ENCODE peak calls at places on chromosomes 6 and 20, in nine cellular contexts. W is epithelial cell of esophagus, B is A549, E is Caco-2, V is PC-9, R is colonic mucosa, O is H9, K is spleen, S is HFFc6. D is an unnamed sample.

GRCh38 chr6:9208956-9209355 is 773.6 kb upstream of the SLC35B3 start:
- DNase-seq in W (peak), B (no peak), E (no peak), V (no peak), R (no peak), O (no peak), K (no peak), S (no peak), D (no peak)

GRCh38 chr6:5590187-5590586 is 328.9 kb downstream of the FARS2 start:
- DNase-seq in W (no peak), B (no peak), E (no peak), V (no peak), R (no peak), O (no peak), K (no peak), S (no peak), D (no peak)

GRCh38 chr6:25753079-25753478 is 1.5 kb upstream of the SLC17A4 start:
- DNase-seq in W (no peak), B (no peak), E (no peak), V (no peak), R (peak), O (no peak), K (no peak), S (no peak), D (no peak)

GRCh38 chr6:157089258-157089657 is 234.1 kb downstream of the TMEM242 start:
- DNase-seq in W (no peak), B (no peak), E (peak), V (no peak), R (no peak), O (peak), K (no peak), S (peak), D (no peak)

GRCh38 chr20:16942702-16943101 is 194.5 kb downstream of the OTOR start:
- DNase-seq in W (peak), B (no peak), E (no peak), V (no peak), R (no peak), O (no peak), K (no peak), S (no peak), D (no peak)

GRCh38 chr20:10898555-10898954 is 224.8 kb upstream of the JAG1 start:
- DNase-seq in W (no peak), B (no peak), E (no peak), V (no peak), R (no peak), O (no peak), K (no peak), S (no peak), D (no peak)

GRCh38 chr20:60381643-60382400 is 423.6 kb downstream of the CDH26 start:
- DNase-seq in W (no peak), B (no peak), E (no peak), V (no peak), R (no peak), O (no peak), K (no peak), S (no peak), D (no peak)

GRCh38 chr20:54848984-54849538 is 373.7 kb downstream of the DOK5 start:
- DNase-seq in W (no peak), B (no peak), E (no peak), V (no peak), R (no peak), O (no peak), K (no peak), S (no peak), D (no peak)

GRCh38 chr6:35402856-35403191 is 49.3 kb upstream of the FANCE start:
- DNase-seq in W (no peak), B (no peak), E (no peak), V (no peak), R (no peak), O (no peak), K (no peak), S (no peak), D (no peak)

GRCh38 chr6:21648475-21649050 is 55.0 kb downstream of the SOX4 start:
- DNase-seq in W (no peak), B (no peak), E (no peak), V (no peak), R (no peak), O (no peak), K (no peak), S (no peak), D (no peak)

GRCh38 chr6:5728726-5729434 is 277.8 kb downstream of the NRN1 start:
- DNase-seq in W (peak), B (no peak), E (no peak), V (no peak), R (no peak), O (no peak), K (no peak), S (peak), D (no peak)

GRCh38 chr6:167141667-167142432 is 15.9 kb downstream of the GPR31 start:
- DNase-seq in W (peak), B (peak), E (peak), V (no peak), R (peak), O (peak), K (peak), S (no peak), D (peak)

GRCh38 chr6:167140589-167141474 is 16.9 kb downstream of the GPR31 start:
- DNase-seq in W (peak), B (no peak), E (no peak), V (no peak), R (no peak), O (no peak), K (no peak), S (no peak), D (no peak)

GRCh38 chr6:167142433-167142761 is 15.4 kb downstream of the GPR31 start:
- DNase-seq in W (no peak), B (no peak), E (no peak), V (no peak), R (no peak), O (no peak), K (no peak), S (no peak), D (no peak)

GRCh38 chr6:167137881-167138280 is 15.0 kb downstream of the CCR6 start:
- DNase-seq in W (no peak), B (no peak), E (no peak), V (no peak), R (no peak), O (no peak), K (no peak), S (no peak), D (no peak)

DNA sequence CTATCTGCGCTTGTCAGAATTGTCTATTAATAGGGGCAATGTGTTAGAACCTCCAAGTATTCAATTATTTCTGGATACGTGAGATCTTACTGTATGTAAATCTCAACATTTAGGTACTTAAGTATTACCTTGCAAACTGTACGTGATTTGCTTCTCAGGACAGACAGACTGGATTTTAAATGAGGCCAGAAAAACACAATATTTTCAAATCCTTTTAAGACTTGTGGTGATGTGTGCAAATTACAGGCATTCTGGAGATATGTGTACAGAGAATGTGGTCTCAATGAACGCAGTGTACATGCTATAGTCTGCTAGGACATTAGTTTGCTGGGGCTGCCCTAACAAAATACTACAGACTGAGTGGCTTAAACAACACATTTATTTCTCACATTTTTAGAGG is 16.9 kb downstream of the CCR6 start:
- DNase-seq in W (no peak), B (no peak), E (no peak), V (no peak), R (no peak), O (no peak), K (no peak), S (no peak), D (no peak)
- TF ChIP-seq CTCF in W (no peak), B (no peak), E (no peak), V (no peak), R (no peak), O (no peak), K (no peak), S (no peak), D (peak)

GRCh38 chr20:1392693-1393506 is at the start of gene FKBP1A:
- DNase-seq in W (peak), B (peak), E (peak), V (peak), R (peak), O (peak), K (peak), S (peak), D (peak)
- TF ChIP-seq CTCF in W (no peak), B (no peak), E (no peak), V (no peak), R (peak), O (no peak), K (peak), S (peak), D (peak)

DNA sequence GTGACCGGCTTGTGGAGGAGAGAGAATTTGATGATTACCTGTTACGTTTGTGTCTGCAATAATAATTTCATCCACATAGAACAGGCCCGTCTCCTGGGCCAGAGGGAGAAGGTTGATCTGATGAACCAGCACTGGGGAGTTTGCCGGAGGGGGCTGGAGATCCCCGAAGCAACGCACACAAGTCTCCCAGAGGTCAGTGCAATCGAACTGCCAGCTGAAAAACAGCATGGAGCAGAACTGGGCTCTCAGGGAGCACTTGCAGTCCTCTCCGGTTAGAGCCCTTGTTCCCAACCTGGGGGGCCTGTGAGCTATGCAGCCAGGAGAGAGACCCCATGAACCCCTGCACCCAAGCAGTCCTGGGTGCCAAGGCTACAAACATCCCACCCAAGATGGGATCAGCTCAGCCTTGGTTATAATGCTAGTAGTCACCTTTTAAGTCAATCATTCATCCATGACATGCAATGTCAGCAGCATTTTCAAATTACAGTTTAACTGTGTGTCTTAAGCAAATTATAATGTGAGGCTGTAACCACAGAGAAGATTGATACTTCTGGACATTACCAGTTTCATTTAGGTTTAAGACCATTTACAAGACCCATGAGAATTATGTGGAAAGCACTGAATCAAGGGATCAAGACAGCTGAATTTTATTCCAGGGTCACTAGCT is 34.2 kb downstream of the PKHD1 start:
- DNase-seq in W (no peak), B (no peak), E (no peak), V (no peak), R (no peak), O (no peak), K (no peak), S (no peak), D (no peak)
- TF ChIP-seq CTCF in W (no peak), B (no peak), E (no peak), V (no peak), R (no peak), O (no peak), K (no peak), S (no peak), D (no peak)

GRCh38 chr6:90508753-90509152 is 78.1 kb downstream of the MAP3K7 start:
- DNase-seq in W (no peak), B (no peak), E (no peak), V (no peak), R (no peak), O (peak), K (no peak), S (no peak), D (no peak)
- TF ChIP-seq CTCF in W (no peak), B (no peak), E (no peak), V (no peak), R (no peak), O (peak), K (no peak), S (no peak), D (peak)

GRCh38 chr20:52105573-52106422 is 85.8 kb downstream of the ZFP64 start:
- DNase-seq in W (peak), B (peak), E (no peak), V (peak), R (no peak), O (peak), K (no peak), S (peak), D (peak)
- TF ChIP-seq CTCF in W (peak), B (peak), E (no peak), V (peak), R (no peak), O (peak), K (no peak), S (peak), D (peak)

DNA sequence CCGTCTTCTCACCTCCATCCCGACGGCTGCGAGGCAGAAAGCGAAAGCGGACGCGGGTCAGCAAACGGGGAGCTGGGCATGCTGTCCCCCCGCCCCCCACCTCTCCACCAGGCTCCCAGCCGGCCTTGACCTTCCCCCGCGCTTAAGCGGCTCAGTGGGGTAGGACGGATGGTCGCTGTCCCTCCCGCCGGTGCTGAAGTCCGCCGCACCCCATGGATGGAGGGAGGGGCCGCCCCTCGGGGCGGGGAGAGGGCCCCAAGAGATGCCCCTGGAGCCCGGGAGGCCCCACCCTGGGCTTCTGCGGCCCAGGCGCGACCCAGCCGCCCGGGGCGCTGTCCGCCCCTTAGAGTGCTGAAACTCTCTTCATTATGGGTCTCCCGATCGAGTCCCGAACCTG is at the start of gene KCNB1:
- DNase-seq in W (peak), B (peak), E (peak), V (no peak), R (peak), O (peak), K (no peak), S (peak), D (peak)
- TF ChIP-seq CTCF in W (no peak), B (no peak), E (no peak), V (no peak), R (no peak), O (no peak), K (no peak), S (peak), D (peak)

DNA sequence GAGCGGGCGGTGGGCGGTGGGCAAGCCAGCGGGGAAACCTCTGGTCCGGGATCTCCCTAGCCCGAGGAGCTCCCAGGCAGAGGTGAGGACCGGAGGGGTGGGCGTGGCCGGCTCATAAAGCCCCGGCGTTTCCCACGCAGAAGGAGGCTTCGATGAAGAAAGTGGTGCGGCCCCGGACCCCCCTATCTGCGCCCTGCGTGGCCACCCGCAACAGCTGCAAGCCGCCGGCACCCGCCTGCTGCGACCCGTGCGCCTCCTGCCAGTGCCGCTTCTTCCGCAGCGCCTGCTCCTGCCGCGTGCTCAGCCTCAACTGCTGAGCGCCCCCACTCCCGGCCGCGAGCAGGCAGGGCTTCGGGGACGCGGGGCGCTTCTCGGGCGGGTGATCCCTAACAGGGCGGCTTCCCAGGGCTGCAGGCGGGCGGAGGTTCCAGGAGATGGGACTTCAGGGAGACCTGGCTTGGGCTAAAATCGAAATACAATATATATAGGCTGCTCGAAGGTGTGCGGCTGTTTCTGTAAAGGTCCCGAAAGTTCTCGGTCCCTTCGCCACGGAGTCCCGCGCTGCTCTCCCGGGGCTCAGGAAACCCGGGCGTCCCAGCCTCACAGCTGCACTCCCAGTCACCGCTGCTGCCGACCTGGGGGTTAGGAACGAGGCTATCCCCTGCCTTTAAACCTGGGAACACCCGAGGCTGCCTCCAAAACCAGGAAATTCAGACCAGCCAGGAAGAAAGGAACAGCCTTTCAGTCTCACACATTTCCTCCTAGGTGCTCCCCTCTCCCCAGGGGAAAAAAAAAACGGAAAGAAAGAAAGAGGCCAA is 27.8 kb downstream of the ASIP start:
- DNase-seq in W (no peak), B (no peak), E (no peak), V (no peak), R (peak), O (peak), K (peak), S (no peak), D (peak)
- TF ChIP-seq CTCF in W (no peak), B (no peak), E (no peak), V (no peak), R (no peak), O (no peak), K (no peak), S (no peak), D (no peak)

GRCh38 chr6:129731396-129731795 is 21.4 kb upstream of the ARHGAP18 start:
- DNase-seq in W (no peak), B (no peak), E (no peak), V (no peak), R (no peak), O (no peak), K (no peak), S (no peak), D (no peak)

GRCh38 chr6:129732542-129732941 is 22.6 kb upstream of the ARHGAP18 start:
- DNase-seq in W (peak), B (no peak), E (no peak), V (no peak), R (no peak), O (no peak), K (no peak), S (no peak), D (no peak)

GRCh38 chr6:129730477-129731165 is 20.6 kb upstream of the ARHGAP18 start:
- DNase-seq in W (peak), B (peak), E (no peak), V (peak), R (no peak), O (no peak), K (no peak), S (peak), D (no peak)

GRCh38 chr6:129732034-129732433 is 22.1 kb upstream of the ARHGAP18 start:
- DNase-seq in W (peak), B (no peak), E (no peak), V (no peak), R (no peak), O (no peak), K (no peak), S (no peak), D (no peak)

GRCh38 chr6:129733290-129733689 is 23.3 kb upstream of the ARHGAP18 start:
- DNase-seq in W (peak), B (no peak), E (no peak), V (no peak), R (no peak), O (no peak), K (no peak), S (no peak), D (no peak)
- TF ChIP-seq CTCF in W (no peak), B (peak), E (no peak), V (no peak), R (no peak), O (no peak), K (no peak), S (no peak), D (no peak)

DNA sequence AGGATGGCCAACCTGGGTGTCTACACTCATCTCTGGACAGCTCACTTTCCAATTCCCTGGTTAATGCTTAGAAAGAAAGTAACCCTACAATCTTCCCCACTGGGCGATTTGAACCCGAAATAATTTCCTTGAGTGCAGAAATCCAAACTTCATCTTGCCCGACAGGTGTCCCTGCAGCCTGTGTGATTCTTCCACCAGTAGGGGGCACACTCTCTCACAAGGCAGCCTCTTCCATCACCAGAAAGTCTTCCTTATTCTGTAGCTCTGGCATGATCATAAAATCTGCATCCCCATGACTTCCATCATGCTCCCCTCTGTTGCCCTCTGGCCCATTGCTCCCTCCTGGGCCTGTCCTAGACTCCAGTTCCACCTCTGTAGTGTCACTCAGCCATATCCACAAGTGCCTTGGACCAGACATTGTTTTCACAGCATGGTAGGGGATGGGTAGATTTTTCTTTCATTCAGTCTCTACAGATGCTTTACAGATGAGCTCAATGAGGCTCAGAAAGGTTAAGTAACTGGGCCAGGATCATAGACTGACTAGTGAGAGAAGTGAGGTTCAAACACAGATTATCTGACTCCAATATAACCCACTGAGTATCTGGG is 170.4 kb upstream of the SPTLC3 start:
- DNase-seq in W (no peak), B (no peak), E (no peak), V (no peak), R (no peak), O (peak), K (no peak), S (no peak), D (no peak)
- TF ChIP-seq CTCF in W (no peak), B (peak), E (peak), V (peak), R (no peak), O (peak), K (no peak), S (no peak), D (no peak)

D was measured in progenitor cell of endocrine pancreas.